ENCODE peak calls at places on chromosomes 4 and X, in four cellular contexts. P is PC-3, B is MM.1S, U is neural progenitor cell. O is an unnamed sample.

GRCh38 chr4:83112678-83113428 is 1.7 kb downstream of the PLAC8 start:
- DNase-seq in P (no peak), U (no peak), B (peak; percentile 17), O (no peak)

GRCh38 chr4:39873823-39874222 is 103.9 kb downstream of the PDS5A start:
- DNase-seq in P (no peak), U (no peak), B (peak; percentile 8), O (no peak)

GRCh38 chrX:30874851-30875250 is 14.2 kb downstream of the TAB3 start:
- DNase-seq in B (no peak), P (no peak), U (no peak), O (no peak)

GRCh38 chr4:1511441-1512041 is 105.3 kb upstream of the NKX1-1 start:
- DNase-seq in U (no peak), B (peak; percentile 19), P (peak; percentile 20), O (peak; percentile 14)

GRCh38 chrX:13029341-13029740 is 15.1 kb downstream of the FAM9C start:
- DNase-seq in P (peak; percentile 80), B (no peak), U (no peak), O (no peak)

GRCh38 chr4:1198070-1198844 is 25.9 kb upstream of the SPON2 start:
- DNase-seq in P (no peak), U (no peak), B (no peak), O (no peak)

GRCh38 chr4:117085185-117085701 is at the start of gene TRAM1L1:
- DNase-seq in B (no peak), P (peak; percentile 55), U (peak; percentile 87), O (no peak)

GRCh38 chrX:52031371-52031770 is 37.6 kb downstream of the MAGED4B start:
- DNase-seq in B (no peak), P (no peak), U (no peak), O (no peak)

GRCh38 chrX:17706676-17707075 is 30.6 kb upstream of the SCML1 start:
- DNase-seq in U (no peak), P (peak; percentile 43), B (no peak), O (no peak)

GRCh38 chr4:44961001-44961755 is 234.8 kb upstream of the GNPDA2 start:
- DNase-seq in P (no peak), U (no peak), B (no peak), O (no peak)

GRCh38 chr4:40750461-40751258 is 905 bp downstream of the NSUN7 start:
- DNase-seq in U (peak; percentile 60), P (peak; percentile 7), B (no peak), O (no peak)

GRCh38 chr4:180665994-180666818 is 1577.0 kb upstream of the TENM3 start:
- DNase-seq in B (peak; percentile 73), P (peak; percentile 53), U (peak; percentile 86), O (peak; percentile 72)

GRCh38 chr4:23827971-23828680 is 61.7 kb downstream of the PPARGC1A start:
- DNase-seq in U (no peak), P (no peak), B (no peak), O (no peak)

DNA sequence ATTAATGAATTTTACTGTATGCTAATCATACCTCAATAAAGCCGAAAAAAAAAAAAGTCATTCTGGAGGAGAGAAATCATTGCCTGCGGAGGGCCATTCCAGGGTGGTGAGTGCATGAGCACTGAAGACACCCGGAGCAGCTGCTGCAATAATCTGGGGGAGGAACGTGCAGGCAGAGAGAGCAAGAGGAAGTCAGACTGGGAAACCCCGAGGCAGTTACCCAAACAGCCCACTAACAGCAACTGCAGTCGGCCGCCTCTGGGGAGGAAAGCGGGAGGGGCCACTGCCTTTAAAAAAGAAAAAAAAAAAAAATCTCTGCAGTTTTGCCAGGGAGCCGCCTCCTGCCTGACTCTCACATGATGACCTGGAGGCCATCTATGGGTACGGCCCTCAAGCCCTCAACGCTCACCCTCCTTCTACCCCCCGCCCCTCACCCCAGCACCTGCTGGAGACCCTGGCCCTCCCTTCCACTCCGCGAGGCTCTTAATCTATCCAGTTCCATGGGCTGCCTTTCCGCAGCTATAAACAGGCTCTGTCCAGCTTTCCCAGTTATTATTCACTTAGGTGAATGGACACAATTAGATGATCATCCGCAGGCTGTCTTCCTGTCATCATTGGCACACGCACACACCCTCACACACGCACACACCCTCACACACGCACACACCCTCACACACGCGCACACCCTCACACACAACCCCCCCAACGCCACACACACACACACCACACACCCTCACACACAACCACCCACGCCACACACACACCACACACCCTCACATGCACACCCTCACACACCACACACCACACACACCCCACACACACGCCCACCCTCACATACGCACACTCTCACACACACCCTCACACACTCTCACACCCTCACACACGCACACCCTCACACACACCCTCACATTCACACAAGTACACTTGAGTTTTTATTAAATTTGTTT is 3.4 kb upstream of the AVPR2 start:
- DNase-seq in U (peak; percentile 35), P (peak; percentile 55), B (peak; percentile 78), O (peak; percentile 87)
- TF ChIP-seq EZH2phosphoT487 in U (no peak), P (no peak), B (no peak), O (no peak)

GRCh38 chrX:56782791-56783449 is 53.9 kb downstream of the NBDY start:
- DNase-seq in P (no peak), B (no peak), U (no peak), O (no peak)

GRCh38 chrX:56783450-56783831 is 54.4 kb downstream of the NBDY start:
- DNase-seq in B (peak; percentile 73), P (no peak), U (peak; percentile 77), O (no peak)

GRCh38 chrX:56784666-56785065 is 55.6 kb downstream of the NBDY start:
- DNase-seq in U (no peak), B (no peak), P (no peak), O (no peak)

GRCh38 chrX:56783996-56784620 is 55.1 kb downstream of the NBDY start:
- DNase-seq in B (no peak), P (no peak), U (no peak), O (no peak)

GRCh38 chrX:56782362-56782761 is 53.3 kb downstream of the NBDY start:
- DNase-seq in U (no peak), B (peak; percentile 39), P (no peak), O (no peak)
- TF ChIP-seq EZH2phosphoT487 in U (no peak), B (no peak), P (no peak), O (no peak)

DNA sequence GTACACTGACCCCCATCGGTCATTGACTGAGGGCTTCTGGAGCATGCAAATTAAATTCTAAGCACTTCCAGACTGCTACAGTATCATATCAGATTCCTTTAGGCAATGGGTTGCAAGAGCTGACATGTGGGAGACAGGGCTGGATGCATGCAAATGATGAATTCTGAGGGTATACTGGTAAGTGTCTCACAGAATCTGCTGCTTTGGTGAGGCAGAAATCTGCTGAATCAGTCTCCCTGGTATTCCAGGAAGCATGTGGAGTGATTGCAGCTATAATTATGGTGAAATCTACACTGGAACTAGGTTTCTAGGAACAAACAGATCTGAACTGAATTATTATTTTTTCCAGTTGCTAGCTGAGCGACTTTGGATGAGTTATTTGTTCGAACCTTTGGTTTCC is 684.8 kb upstream of the MAGEB2 start:
- DNase-seq in P (no peak), B (no peak), U (no peak), O (no peak)
- TF ChIP-seq EZH2phosphoT487 in P (no peak), B (no peak), U (no peak), O (no peak)

DNA sequence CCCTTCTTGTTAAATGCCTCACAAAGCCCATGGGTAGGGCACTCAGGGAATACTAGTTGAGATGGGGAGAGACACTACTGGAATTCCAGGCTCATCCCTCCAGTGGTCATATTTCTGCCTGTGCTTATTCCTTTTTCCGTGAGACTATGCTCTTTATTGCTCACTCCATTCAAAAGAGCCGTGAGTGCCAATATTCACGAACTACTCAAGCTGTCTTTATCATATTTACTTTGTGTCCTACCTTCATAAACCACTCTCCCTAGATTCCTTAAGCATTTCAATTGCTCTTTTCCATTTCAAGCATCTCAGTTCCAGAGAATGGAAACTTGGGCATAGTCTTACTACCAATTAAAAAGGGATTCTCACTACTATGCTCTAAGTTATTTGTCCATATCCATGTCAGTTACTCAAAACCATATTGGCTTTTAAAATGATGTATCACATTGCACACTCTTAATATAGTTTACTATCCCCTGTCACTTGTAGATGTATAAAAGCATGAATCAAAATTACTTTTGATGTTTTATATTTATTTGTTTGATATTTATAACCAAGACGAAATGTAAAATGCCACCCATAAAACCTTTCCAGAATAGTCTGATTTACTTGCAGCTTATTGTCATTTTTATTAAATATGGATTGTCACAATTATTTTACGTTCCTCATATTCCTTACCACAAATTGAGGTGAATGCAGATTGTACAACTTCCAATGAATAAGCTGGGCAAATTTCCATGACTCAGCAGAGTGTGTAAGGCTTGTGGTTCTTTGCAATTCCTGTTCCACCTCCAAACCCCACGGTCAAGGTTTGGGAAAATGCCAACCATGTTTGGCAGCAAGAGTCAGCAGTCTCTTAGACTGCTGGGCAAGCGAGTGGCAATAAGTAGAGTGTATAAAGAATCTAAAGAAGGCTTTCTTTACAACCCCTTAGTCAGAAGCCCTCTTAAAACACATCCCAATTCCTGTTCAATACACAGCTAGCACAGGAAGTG is 24.4 kb downstream of the ENOX2 start:
- DNase-seq in U (no peak), B (no peak), P (peak; percentile 96), O (no peak)
- TF ChIP-seq EZH2phosphoT487 in U (no peak), B (no peak), P (no peak), O (no peak)

DNA sequence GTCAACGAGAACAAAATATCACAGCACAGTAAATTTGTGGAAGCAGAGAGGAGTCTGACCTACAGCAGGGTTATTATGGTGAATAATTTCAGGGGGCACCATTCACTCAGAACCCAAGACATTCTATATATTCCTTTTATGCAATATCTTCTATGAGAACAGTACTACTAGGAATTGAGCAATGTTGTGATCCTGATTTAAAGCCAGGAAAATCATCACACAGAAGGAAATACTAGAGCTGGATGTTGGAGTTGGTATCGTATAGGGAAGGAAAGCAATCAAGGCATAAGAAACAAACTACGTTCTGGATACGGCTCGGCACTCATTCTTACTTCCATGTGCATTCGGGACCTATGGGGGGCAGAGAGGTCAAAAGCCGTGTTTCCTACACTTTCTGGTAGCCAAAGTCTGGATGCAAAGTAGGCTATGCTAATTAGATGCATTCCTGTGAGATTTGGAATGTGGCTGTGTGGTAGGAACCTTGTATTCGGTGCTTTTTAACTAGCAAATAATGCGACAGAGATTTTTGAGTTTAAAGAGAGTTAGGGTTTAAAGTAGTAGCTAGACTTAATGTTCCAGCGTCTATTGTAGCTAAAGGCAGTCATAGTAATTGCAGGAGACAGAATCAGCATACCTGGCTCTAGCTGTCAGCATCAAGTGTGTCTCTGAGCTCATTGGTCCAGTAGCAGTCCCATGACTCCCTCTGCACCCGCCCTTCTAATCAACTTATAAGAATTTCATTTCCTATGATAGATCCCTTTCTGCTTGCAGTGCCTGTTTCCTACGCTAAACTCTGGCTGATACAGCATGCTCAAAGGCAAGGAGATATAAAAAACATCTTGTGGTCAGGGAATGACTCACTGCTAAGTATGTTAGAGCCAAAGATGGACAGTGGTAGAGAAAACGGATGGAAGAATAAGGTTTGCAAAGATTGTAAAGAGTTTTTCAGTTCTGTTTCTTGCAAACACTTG is 43.3 kb upstream of the PDGFC start:
- DNase-seq in P (peak; percentile 69), B (no peak), U (peak; percentile 51), O (no peak)
- TF ChIP-seq EZH2phosphoT487 in P (no peak), B (no peak), U (no peak), O (no peak)

DNA sequence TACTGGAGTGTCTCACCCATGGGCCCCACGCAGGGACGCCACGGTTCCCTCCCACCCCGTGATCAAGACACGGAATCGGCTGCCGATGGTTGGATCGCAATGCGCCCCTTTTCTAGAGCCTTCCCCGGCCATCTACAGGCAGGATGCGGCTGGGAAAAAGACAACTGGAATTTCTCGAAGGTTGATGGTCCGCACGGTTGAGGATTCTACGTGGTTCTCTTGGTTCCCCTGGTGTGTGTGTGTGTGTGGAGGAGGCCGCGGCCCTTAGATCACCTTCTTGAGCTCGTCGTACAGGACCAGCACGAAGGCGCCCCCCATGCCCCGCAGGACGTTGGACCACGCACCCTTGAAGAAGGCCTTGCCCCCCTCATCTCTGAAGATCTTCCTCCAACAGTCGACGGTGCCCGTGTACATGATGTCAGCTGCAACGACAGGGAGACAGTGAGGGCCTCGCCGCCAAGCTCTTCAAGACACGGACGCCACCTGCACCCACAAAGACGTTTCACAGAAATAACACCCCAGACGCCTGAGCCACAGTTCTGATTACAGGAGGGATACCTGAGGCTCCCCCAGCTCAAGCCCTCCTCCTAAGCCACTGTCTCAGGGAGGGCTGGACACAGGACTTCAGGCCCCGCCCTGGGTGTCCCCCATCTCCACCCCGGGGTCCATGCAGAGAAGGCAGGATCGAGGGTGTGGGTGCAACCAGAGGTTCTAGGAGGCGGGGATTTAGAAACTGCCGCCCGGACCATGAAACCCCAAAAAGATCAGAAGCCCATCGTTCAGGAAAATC is 5.4 kb downstream of the SLC25A6 start:
- DNase-seq in U (no peak), P (no peak), B (no peak), O (no peak)
- TF ChIP-seq EZH2phosphoT487 in U (no peak), P (no peak), B (no peak), O (no peak)